ENCODE peak calls at places on chromosome 9, in ten cellular contexts. L is right lobe of liver; U is naive thymus-derived CD4-positive, alpha-beta T cell; O is lower lobe of right lung; I is heart right ventricle; B is A549; A is body of pancreas; J is neuronal stem cell; M is cardiac muscle cell; S is adrenal gland. C is an unnamed sample. For H3K4me1, the result is how much of the 10 kb centered on the place peaks cover.

GRCh38 chr9:116689633-116690032 is 2.5 kb downstream of the TRIM32 start:
- DNase-seq in L (no peak), U (no peak), O (no peak), I (no peak), B (no peak), A (no peak), J (no peak), M (no peak), S (no peak), C (no peak)

GRCh38 chr9:136554870-136555269 is 9.0 kb upstream of the NOTCH1 start:
- DNase-seq in L (peak), U (no peak), O (peak), I (no peak), B (no peak), A (peak), J (no peak), M (no peak), S (no peak), C (no peak)

GRCh38 chr9:134307223-134307600 is 19.0 kb upstream of the RXRA start:
- DNase-seq in L (peak), U (no peak), O (peak), I (no peak), B (no peak), A (peak), J (no peak), M (no peak), S (no peak), C (peak)

GRCh38 chr9:20623021-20623747 is 885 bp upstream of the MLLT3 start:
- DNase-seq in L (peak), U (peak), O (peak), I (peak), B (no peak), A (peak), J (peak), M (no peak), S (peak), C (no peak)

GRCh38 chr9:35110327-35110758 is 5.3 kb downstream of the ATOSB start:
- DNase-seq in L (no peak), U (no peak), O (no peak), I (no peak), B (peak), A (no peak), J (no peak), M (peak), S (peak), C (peak)

GRCh38 chr9:7177383-7177782 is 419.6 kb downstream of the KDM4C start:
- DNase-seq in L (no peak), U (no peak), O (no peak), I (no peak), B (no peak), A (no peak), J (no peak), M (no peak), S (no peak), C (no peak)

GRCh38 chr9:21607576-21607975 is 125.5 kb upstream of the IFNE start:
- DNase-seq in L (no peak), U (no peak), O (no peak), I (no peak), B (no peak), A (no peak), J (no peak), M (no peak), S (no peak), C (no peak)

GRCh38 chr9:123339666-123340414 is 16.2 kb upstream of the CRB2 start:
- DNase-seq in L (no peak), U (no peak), O (no peak), I (peak), B (no peak), A (no peak), J (no peak), M (no peak), S (no peak), C (peak)

GRCh38 chr9:126159661-126160060 is 167.0 kb upstream of the MVB12B start:
- DNase-seq in L (no peak), U (no peak), O (no peak), I (no peak), B (no peak), A (no peak), J (no peak), M (no peak), S (no peak), C (no peak)

GRCh38 chr9:73423891-73424290 is 272.2 kb downstream of the ANXA1 start:
- DNase-seq in L (no peak), U (no peak), O (no peak), I (no peak), B (no peak), A (no peak), J (no peak), M (no peak), S (no peak), C (no peak)

GRCh38 chr9:892123-892522 is 50.6 kb downstream of the DMRT1 start:
- DNase-seq in L (no peak), U (no peak), O (no peak), I (no peak), B (peak), A (no peak), J (no peak), M (no peak), S (no peak), C (no peak)

GRCh38 chr9:96015876-96016686 is 140.6 kb downstream of the ERCC6L2 start:
- DNase-seq in L (no peak), U (no peak), O (no peak), I (no peak), B (no peak), A (no peak), J (no peak), M (no peak), S (no peak), C (no peak)

GRCh38 chr9:126663661-126664072 is 49.9 kb downstream of the LMX1B start:
- DNase-seq in L (no peak), U (no peak), O (no peak), I (peak), B (no peak), A (peak), J (no peak), M (no peak), S (no peak), C (no peak)

GRCh38 chr9:7258688-7259396 is 501.1 kb downstream of the KDM4C start:
- DNase-seq in L (no peak), U (no peak), O (no peak), I (no peak), B (no peak), A (no peak), J (no peak), M (no peak), S (no peak), C (no peak)

GRCh38 chr9:127451681-127452480 is 571 bp downstream of the LRSAM1 start:
- DNase-seq in L (peak), U (peak), O (peak), I (peak), B (peak), A (peak), J (no peak), M (peak), S (peak), C (peak)

GRCh38 chr9:134982311-134982710 is 64.6 kb upstream of the FCN1 start:
- DNase-seq in L (peak), U (no peak), O (no peak), I (no peak), B (no peak), A (no peak), J (no peak), M (no peak), S (no peak), C (peak)

GRCh38 chr9:84343111-84343521 is 2.6 kb upstream of the SLC28A3 start:
- DNase-seq in L (no peak), U (no peak), O (no peak), I (no peak), B (no peak), A (no peak), J (no peak), M (peak), S (no peak), C (peak)

GRCh38 chr9:125176632-125177031 is 13.0 kb downstream of the PPP6C start:
- DNase-seq in L (no peak), U (no peak), O (no peak), I (no peak), B (no peak), A (no peak), J (no peak), M (no peak), S (no peak), C (peak)

GRCh38 chr9:120230227-120230626 is 349.7 kb downstream of the CDK5RAP2 start:
- DNase-seq in L (no peak), U (no peak), O (no peak), I (no peak), B (no peak), A (no peak), J (no peak), M (no peak), S (no peak), C (no peak)

GRCh38 chr9:97570899-97571298 is 62.3 kb downstream of the TSTD2 start:
- DNase-seq in L (peak), U (no peak), O (no peak), I (peak), B (no peak), A (no peak), J (no peak), M (no peak), S (no peak), C (no peak)

GRCh38 chr9:135095470-135096407 is 8.3 kb downstream of the OLFM1 start:
- DNase-seq in L (no peak), U (no peak), O (no peak), I (no peak), B (no peak), A (no peak), J (no peak), M (no peak), S (no peak), C (no peak)

GRCh38 chr9:93120846-93121315 is 13.2 kb downstream of the NINJ1 start:
- DNase-seq in L (peak), U (peak), O (peak), I (no peak), B (no peak), A (peak), J (no peak), M (no peak), S (peak), C (peak)

GRCh38 chr9:28915256-28915930 is 1342.1 kb upstream of the C9orf72 start:
- DNase-seq in L (no peak), U (no peak), O (no peak), I (no peak), B (peak), A (no peak), J (no peak), M (no peak), S (no peak), C (no peak)

GRCh38 chr9:81619353-81620008 is 69.9 kb downstream of the TLE1 start:
- DNase-seq in L (no peak), U (no peak), O (no peak), I (no peak), B (no peak), A (no peak), J (no peak), M (peak), S (no peak), C (peak)

GRCh38 chr9:126783958-126784357 is 20.9 kb upstream of the ZBTB43 start:
- DNase-seq in L (no peak), U (no peak), O (no peak), I (peak), B (no peak), A (no peak), J (no peak), M (no peak), S (no peak), C (no peak)

DNA sequence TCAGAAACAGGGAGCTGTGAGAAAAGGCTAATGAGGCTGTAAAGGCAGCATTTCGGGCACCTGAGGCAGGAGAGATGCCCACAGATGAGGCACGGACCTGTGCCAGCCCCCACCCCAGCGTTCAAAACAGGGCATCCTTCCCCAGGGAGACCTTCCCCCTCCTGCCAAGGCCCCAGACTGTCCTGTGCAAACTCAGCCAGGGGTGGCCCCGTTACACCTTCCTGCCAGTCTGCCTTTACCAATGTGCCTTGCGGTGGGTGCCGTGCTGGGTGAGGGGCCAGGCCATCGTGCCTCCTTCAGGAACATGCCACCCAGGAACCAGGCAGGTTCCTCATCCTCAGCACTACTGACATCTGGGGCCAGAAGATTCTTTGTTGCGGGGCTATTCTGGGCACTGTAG is 53.9 kb downstream of the AK8 start:
- DNase-seq in L (no peak), U (no peak), O (no peak), I (no peak), B (no peak), A (no peak), J (no peak), M (no peak), S (no peak), C (no peak)
- H3K4me1 ChIP-seq in L (under half), U (under half), O (under half), I (under half), B (under half), A (under half), J (under half), M (under half), S (under half), C (under half)

GRCh38 chr9:89407070-89407469 is 88.8 kb downstream of the SECISBP2 start:
- DNase-seq in L (no peak), U (no peak), O (no peak), I (no peak), B (no peak), A (no peak), J (no peak), M (peak), S (no peak), C (no peak)

GRCh38 chr9:89408628-89409101 is 89.2 kb downstream of the SEMA4D start:
- DNase-seq in L (no peak), U (peak), O (no peak), I (no peak), B (no peak), A (no peak), J (no peak), M (no peak), S (no peak), C (peak)

GRCh38 chr9:89402695-89403427 is 84.6 kb downstream of the SECISBP2 start:
- DNase-seq in L (no peak), U (no peak), O (no peak), I (no peak), B (no peak), A (no peak), J (no peak), M (no peak), S (no peak), C (no peak)

GRCh38 chr9:89404074-89404473 is 85.8 kb downstream of the SECISBP2 start:
- DNase-seq in L (no peak), U (no peak), O (no peak), I (no peak), B (no peak), A (no peak), J (no peak), M (no peak), S (no peak), C (peak)

GRCh38 chr9:89405832-89406231 is 87.5 kb downstream of the SECISBP2 start:
- DNase-seq in L (no peak), U (no peak), O (peak), I (peak), B (no peak), A (no peak), J (no peak), M (no peak), S (no peak), C (no peak)
- H3K27ac ChIP-seq in L (no peak), U (no peak), O (peak), I (no peak), B (no peak), A (no peak), J (no peak), M (no peak), S (no peak), C (no peak)

GRCh38 chr9:105295151-105295550 is 50.7 kb downstream of the SLC44A1 start:
- DNase-seq in L (no peak), U (no peak), O (no peak), I (no peak), B (no peak), A (no peak), J (no peak), M (no peak), S (no peak), C (no peak)

GRCh38 chr9:105296889-105297288 is 52.4 kb downstream of the SLC44A1 start:
- DNase-seq in L (no peak), U (no peak), O (no peak), I (no peak), B (peak), A (no peak), J (peak), M (peak), S (no peak), C (peak)

GRCh38 chr9:105296445-105296844 is 52.0 kb downstream of the SLC44A1 start:
- DNase-seq in L (no peak), U (no peak), O (no peak), I (no peak), B (no peak), A (no peak), J (no peak), M (no peak), S (no peak), C (no peak)

GRCh38 chr9:105297442-105298097 is 53.1 kb downstream of the SLC44A1 start:
- DNase-seq in L (no peak), U (no peak), O (no peak), I (no peak), B (no peak), A (no peak), J (no peak), M (peak), S (no peak), C (no peak)

GRCh38 chr9:105295986-105296385 is 51.5 kb downstream of the SLC44A1 start:
- DNase-seq in L (no peak), U (no peak), O (no peak), I (no peak), B (no peak), A (no peak), J (no peak), M (peak), S (no peak), C (no peak)
- H3K4me1 ChIP-seq in L (under half), U (under half), O (under half), I (under half), B (half or more), A (under half), J (under half), M (half or more), S (under half), C (half or more)

GRCh38 chr9:88235615-88236014 is 97.3 kb upstream of the SPATA31C2 start:
- DNase-seq in L (no peak), U (no peak), O (no peak), I (peak), B (no peak), A (no peak), J (no peak), M (no peak), S (no peak), C (no peak)
- H3K27ac ChIP-seq in L (no peak), U (no peak), O (no peak), I (no peak), B (no peak), A (no peak), J (no peak), M (no peak), S (no peak), C (no peak)

GRCh38 chr9:5516453-5517220 is 6.3 kb downstream of the PDCD1LG2 start:
- DNase-seq in L (no peak), U (no peak), O (no peak), I (no peak), B (no peak), A (no peak), J (no peak), M (no peak), S (no peak), C (no peak)
- H3K4me1 ChIP-seq in L (under half), U (under half), O (under half), I (half or more), B (under half), A (under half), J (under half), M (under half), S (under half), C (under half)

GRCh38 chr9:113658565-113658935 is 195.0 kb downstream of the RGS3 start:
- DNase-seq in L (no peak), U (no peak), O (no peak), I (no peak), B (no peak), A (no peak), J (no peak), M (no peak), S (no peak), C (no peak)
- H3K27ac ChIP-seq in L (no peak), U (no peak), O (no peak), I (no peak), B (no peak), A (no peak), J (no peak), M (no peak), S (no peak), C (no peak)

GRCh38 chr9:37341704-37342103 is 80.8 kb upstream of the GRHPR start:
- DNase-seq in L (no peak), U (no peak), O (no peak), I (no peak), B (no peak), A (no peak), J (no peak), M (no peak), S (no peak), C (no peak)
- H3K4me1 ChIP-seq in L (under half), U (under half), O (under half), I (under half), B (under half), A (under half), J (under half), M (under half), S (under half), C (under half)

GRCh38 chr9:132770775-132771310 is 100.6 kb downstream of the GTF3C4 start:
- DNase-seq in L (no peak), U (no peak), O (no peak), I (no peak), B (no peak), A (no peak), J (no peak), M (no peak), S (no peak), C (no peak)

GRCh38 chr9:132773093-132773492 is 102.8 kb downstream of the GTF3C4 start:
- DNase-seq in L (no peak), U (no peak), O (no peak), I (no peak), B (no peak), A (no peak), J (no peak), M (no peak), S (no peak), C (no peak)

GRCh38 chr9:132768932-132769894 is 98.9 kb downstream of the GTF3C4 start:
- DNase-seq in L (peak), U (no peak), O (peak), I (peak), B (peak), A (peak), J (peak), M (peak), S (peak), C (peak)

GRCh38 chr9:132773764-132774339 is 103.6 kb downstream of the GTF3C4 start:
- DNase-seq in L (no peak), U (no peak), O (no peak), I (no peak), B (no peak), A (no peak), J (no peak), M (no peak), S (no peak), C (no peak)

DNA sequence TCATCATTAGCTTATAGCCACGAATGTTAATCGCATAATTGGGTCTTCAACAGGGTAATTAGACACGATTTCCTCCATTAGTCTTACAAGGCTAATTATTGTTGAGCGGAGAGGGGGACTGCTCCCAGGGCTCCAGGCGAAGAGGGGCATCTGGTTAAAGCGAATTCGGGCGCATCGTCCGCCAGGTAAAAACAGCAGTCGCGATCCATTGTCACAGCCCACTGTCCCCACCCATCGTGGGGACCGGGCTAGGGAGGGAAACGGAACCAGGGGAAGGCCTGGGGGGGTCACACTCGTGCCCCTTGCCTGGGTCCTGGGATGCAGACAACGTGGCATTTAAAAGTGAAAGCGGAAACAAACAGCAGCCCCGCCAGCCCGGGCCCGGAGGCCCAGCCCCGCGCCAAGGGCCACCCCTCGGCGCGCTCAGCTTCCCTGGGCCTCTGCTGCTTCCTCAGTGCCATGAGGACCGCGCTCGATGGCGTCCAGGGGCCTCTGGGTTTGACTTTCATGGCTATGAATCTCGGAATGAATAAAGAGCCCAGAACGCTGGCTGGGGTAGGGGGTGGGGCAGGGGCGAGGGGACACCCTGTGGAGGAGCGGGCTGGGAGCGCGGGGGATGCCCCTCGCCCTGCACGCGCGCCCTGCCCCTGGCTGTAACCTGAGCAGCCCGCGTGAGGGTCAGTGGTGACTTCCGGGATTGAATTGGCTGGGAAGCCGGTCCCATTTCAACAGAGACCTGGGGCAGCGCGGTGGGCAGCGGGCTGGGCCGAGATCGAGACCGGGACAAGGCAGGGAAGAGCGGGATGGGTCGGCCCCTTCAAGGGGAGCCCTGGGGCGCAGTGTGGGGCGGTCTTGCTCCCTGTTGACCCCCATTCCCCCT is 99.9 kb downstream of the GTF3C4 start:
- DNase-seq in L (peak), U (peak), O (peak), I (peak), B (peak), A (peak), J (peak), M (peak), S (peak), C (peak)
- H3K27ac ChIP-seq in L (peak), U (peak), O (peak), I (no peak), B (peak), A (peak), J (no peak), M (no peak), S (peak), C (peak)

GRCh38 chr9:80175286-80175906 is 603.6 kb downstream of the TLE4 start:
- DNase-seq in L (no peak), U (no peak), O (no peak), I (no peak), B (peak), A (peak), J (peak), M (peak), S (no peak), C (no peak)
- H3K4me1 ChIP-seq in L (under half), U (under half), O (under half), I (under half), B (under half), A (under half), J (under half), M (under half), S (under half), C (under half)